ENCODE peak calls at places on chromosomes 16 and 17, in six cellular contexts. K, F, I, Z, S and P are unnamed samples.

GRCh38 chr16:81900456-81900855 is 110.8 kb downstream of the SDR42E1 start:
- DNase-seq in I (no peak), S (no peak), F (no peak), K (no peak), Z (no peak), P (no peak)

GRCh38 chr16:48865511-48865910 is 255.5 kb upstream of the N4BP1 start:
- DNase-seq in I (no peak), F (no peak), S (no peak), Z (no peak), K (no peak), P (no peak)

GRCh38 chr17:66661857-66662256 is 173.1 kb upstream of the CACNG5 start:
- DNase-seq in I (no peak), Z (no peak), K (no peak), F (no peak), S (no peak), P (no peak)

GRCh38 chr17:57733085-57733484 is 12.0 kb downstream of the CCDC182 start:
- DNase-seq in S (no peak), K (no peak), I (no peak), F (no peak), Z (no peak), P (no peak)

GRCh38 chr16:17270683-17271109 is 200.1 kb downstream of the XYLT1 start:
- DNase-seq in K (peak; percentile 33), F (no peak), S (no peak), Z (peak; percentile 68), I (no peak), P (no peak)

GRCh38 chr17:75457047-75457654 is 716 bp downstream of the TMEM94 start:
- DNase-seq in I (no peak), K (peak; percentile 67), Z (no peak), S (peak; percentile 38), F (no peak), P (no peak)

GRCh38 chr17:21124096-21124495 is 2.7 kb upstream of the DHRS7B start:
- DNase-seq in S (no peak), I (no peak), Z (no peak), K (peak; percentile 6), F (no peak), P (no peak)

GRCh38 chr17:18141210-18141803 is 32.8 kb downstream of the MYO15A start:
- DNase-seq in K (peak; percentile 38), I (no peak), S (no peak), Z (peak; percentile 69), F (peak; percentile 66), P (no peak)

GRCh38 chr17:56929362-56929969 is 15.6 kb upstream of the TRIM25 start:
- DNase-seq in Z (no peak), I (no peak), S (no peak), K (no peak), F (no peak), P (no peak)

GRCh38 chr17:8029121-8029520 is 9.7 kb upstream of the ALOX15B start:
- DNase-seq in F (no peak), K (no peak), Z (no peak), I (no peak), S (no peak), P (no peak)

GRCh38 chr17:12089809-12090384 is 69.2 kb downstream of the MAP2K4 start:
- DNase-seq in S (no peak), Z (no peak), K (peak; percentile 58), I (no peak), F (no peak), P (no peak)

GRCh38 chr16:82509636-82510035 is 117.1 kb upstream of the CDH13 start:
- DNase-seq in K (no peak), S (no peak), Z (no peak), I (no peak), F (no peak), P (no peak)

GRCh38 chr17:37490638-37491614 is 1.2 kb downstream of the DUSP14 start:
- DNase-seq in F (no peak), I (no peak), Z (no peak), S (no peak), K (peak; percentile 87), P (peak; percentile 22)

GRCh38 chr16:58152246-58152868 is 23.2 kb upstream of the CFAP20 start:
- DNase-seq in Z (no peak), K (no peak), F (no peak), I (no peak), S (no peak), P (no peak)

GRCh38 chr17:73163043-73163442 is 1.8 kb upstream of the SSTR2 start:
- DNase-seq in I (no peak), K (no peak), F (no peak), S (no peak), Z (no peak), P (no peak)

GRCh38 chr16:85479972-85480726 is 133.0 kb upstream of the GSE1 start:
- DNase-seq in Z (peak; percentile 57), S (peak; percentile 40), I (no peak), K (no peak), F (no peak), P (no peak)

GRCh38 chr17:66518677-66519076 is 216.3 kb downstream of the PRKCA start:
- DNase-seq in K (no peak), Z (no peak), I (no peak), S (no peak), F (peak; percentile 21), P (no peak)

GRCh38 chr17:56867948-56868376 is 34.0 kb downstream of the DGKE start:
- DNase-seq in I (no peak), S (no peak), Z (no peak), K (peak; percentile 24), F (no peak), P (no peak)

GRCh38 chr17:4872786-4873185 is 26.6 kb upstream of the C17orf107 start:
- DNase-seq in K (no peak), S (no peak), Z (no peak), F (no peak), I (no peak), P (peak; percentile 20)

GRCh38 chr16:2500634-2500936 is 13.2 kb upstream of the ATP6V0C start:
- DNase-seq in Z (no peak), K (no peak), I (no peak), F (no peak), S (no peak), P (no peak)

GRCh38 chr17:40443988-40444899 is 994 bp downstream of the IGFBP4 start:
- DNase-seq in I (no peak), S (no peak), K (no peak), Z (no peak), F (no peak), P (no peak)
- H3K27ac ChIP-seq in I (peak overlapping the region; percentile 94), S (peak overlapping the region; percentile 98), K (peak overlapping the region; percentile 72), Z (peak overlapping the region; percentile 71), F (peak overlapping the region; percentile 1), P (no peak overlapping the region)

GRCh38 chr17:45238155-45238774 is 16.6 kb downstream of the FMNL1 start:
- DNase-seq in Z (no peak), I (no peak), K (no peak), S (no peak), F (no peak), P (no peak)
- H3K27ac ChIP-seq in Z (no peak overlapping the region), I (no peak overlapping the region), K (no peak overlapping the region), S (no peak overlapping the region), F (peak overlapping the region; percentile 30), P (no peak overlapping the region)

DNA sequence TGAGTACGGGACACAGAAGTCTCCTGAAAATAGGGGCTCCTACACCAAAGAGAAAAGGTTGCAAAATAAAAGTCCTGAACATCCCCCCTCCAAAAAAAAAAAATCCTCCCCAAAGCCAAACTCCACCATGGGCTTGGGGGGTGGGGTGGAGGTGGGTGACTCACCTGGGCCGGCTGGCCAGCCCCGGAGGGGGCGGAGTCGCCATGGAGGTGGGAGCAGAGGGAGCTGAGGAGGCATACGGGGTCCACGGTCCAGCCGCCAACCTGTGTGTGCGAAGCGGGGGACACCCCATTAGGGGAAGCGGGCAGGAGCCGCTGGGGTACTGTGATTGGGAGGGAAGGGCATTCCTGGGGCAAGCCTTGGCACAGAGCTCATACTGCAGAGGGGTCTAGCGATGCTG is 31.0 kb downstream of the SRCIN1 start:
- DNase-seq in I (no peak), F (no peak), Z (no peak), S (no peak), K (no peak), P (no peak)
- H3K27ac ChIP-seq in I (no peak overlapping the region), F (no peak overlapping the region), Z (no peak overlapping the region), S (no peak overlapping the region), K (no peak overlapping the region), P (no peak overlapping the region)

DNA sequence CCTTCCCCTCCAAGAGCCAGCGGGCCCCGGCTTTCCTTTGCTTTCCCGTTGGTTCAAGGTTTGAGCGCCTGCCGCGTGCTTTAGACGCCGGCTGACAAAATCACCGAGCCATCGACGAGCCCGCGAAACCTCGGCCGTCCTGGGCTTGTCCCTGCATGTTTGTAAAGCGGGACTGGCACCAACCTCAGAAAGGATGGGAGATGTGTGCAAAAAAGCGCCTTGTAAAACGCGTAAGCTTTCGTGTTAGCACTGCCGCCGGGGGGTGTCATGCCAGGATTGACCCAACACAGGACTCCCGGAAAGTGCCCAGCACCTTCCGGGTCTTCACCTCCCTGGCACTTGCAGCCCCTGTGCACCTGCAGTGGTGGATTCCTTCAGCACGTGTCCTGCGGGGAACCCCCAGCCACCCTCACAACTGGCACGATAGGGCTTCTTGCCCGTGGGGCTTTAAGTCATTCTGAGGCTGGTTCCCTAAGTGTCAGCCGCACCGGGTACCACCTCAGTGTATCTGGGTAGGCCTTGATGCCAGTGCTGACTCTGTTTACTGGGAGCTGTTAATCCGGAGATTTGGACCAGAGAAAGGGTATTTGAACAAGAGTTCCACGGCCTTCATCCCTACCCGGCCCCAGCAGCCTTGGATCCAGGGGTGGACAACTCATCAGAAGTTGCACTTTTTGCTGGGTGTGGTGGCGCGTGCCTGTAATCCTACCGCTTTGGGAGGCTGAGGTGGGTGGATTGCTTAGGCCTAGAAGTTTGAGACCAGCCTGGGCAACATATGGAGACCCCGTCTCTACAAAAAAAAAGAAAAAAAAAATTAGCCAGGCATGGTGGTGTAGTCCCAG is 817 bp downstream of the NDUFAF8 start:
- DNase-seq in Z (no peak), F (no peak), I (no peak), S (no peak), K (no peak), P (no peak)
- H3K27ac ChIP-seq in Z (peak overlapping the region; percentile 45), F (peak overlapping the region; percentile 76), I (peak overlapping the region; percentile 72), S (peak overlapping the region; percentile 79), K (peak overlapping the region; percentile 61), P (no peak overlapping the region)

GRCh38 chr17:60398227-60398959 is 6.5 kb upstream of the USP32 start:
- DNase-seq in F (no peak), K (no peak), I (no peak), S (no peak), Z (no peak), P (no peak)
- H3K27ac ChIP-seq in F (no peak overlapping the region), K (no peak overlapping the region), I (no peak overlapping the region), S (peak overlapping the region; percentile 42), Z (no peak overlapping the region), P (peak overlapping the region; percentile 62)

DNA sequence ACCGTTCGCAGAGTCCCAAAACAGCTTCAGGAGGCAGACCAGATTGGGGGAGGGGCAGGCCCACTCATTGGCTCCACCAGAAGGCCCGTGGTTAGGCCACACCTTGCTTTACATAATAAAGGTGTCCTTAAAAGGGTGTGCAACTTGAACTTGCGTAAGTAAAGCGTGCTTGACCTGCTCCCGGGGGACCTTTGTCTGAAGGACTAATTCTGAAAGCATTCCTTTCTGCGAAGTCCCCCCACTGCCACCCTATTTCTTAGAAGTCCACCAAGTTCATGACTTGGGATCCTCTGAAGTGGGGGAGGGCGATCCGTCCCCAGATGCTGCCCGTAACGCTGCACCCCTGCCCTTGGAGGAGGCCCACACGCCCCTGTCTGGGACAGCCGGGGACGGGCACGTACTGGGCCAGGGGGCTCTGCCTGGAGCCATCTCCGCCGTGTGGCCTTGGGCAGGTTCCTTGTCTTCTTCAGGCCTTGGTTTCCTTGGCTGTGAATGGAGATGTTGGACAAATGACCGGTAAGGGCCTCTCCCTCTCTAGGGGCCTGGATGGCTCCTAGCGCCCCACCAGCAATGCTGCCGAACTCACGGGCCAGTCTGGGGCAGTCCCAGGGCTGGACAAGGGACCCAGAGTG is 823 bp upstream of the ZNF469 start:
- DNase-seq in I (no peak), Z (no peak), S (no peak), F (no peak), K (no peak), P (no peak)
- H3K27ac ChIP-seq in I (no peak overlapping the region), Z (no peak overlapping the region), S (no peak overlapping the region), F (no peak overlapping the region), K (no peak overlapping the region), P (no peak overlapping the region)